ENCODE peak calls at places on chromosomes 6 and 20, in seven cellular contexts. W, J, Y, D, U, E and S are unnamed samples.

GRCh38 chr6:31882344-31882743 is 3.5 kb upstream of the SLC44A4 start:
- DNase-seq in J (no peak), U (no peak), W (no peak), D (peak; percentile 21), E (no peak), Y (no peak), S (no peak)

GRCh38 chr20:7091655-7092054 is 324.2 kb downstream of the BMP2 start:
- DNase-seq in E (no peak), J (no peak), Y (no peak), U (no peak), W (no peak), D (no peak), S (no peak)

GRCh38 chr6:10307476-10307875 is 107.4 kb downstream of the TFAP2A start:
- DNase-seq in U (no peak), W (no peak), D (no peak), J (no peak), E (no peak), Y (no peak), S (no peak)

GRCh38 chr6:154528286-154528915 is 17.9 kb upstream of the CNKSR3 start:
- DNase-seq in D (no peak), Y (no peak), W (no peak), E (no peak), J (no peak), U (no peak), S (no peak)

GRCh38 chr20:32017711-32018251 is 7.5 kb downstream of the CCM2L start:
- DNase-seq in E (no peak), W (no peak), J (peak; percentile 72), U (no peak), Y (peak; percentile 79), D (no peak), S (no peak)

GRCh38 chr6:75118925-75119515 is 86.8 kb downstream of the COL12A1 start:
- DNase-seq in E (no peak), W (no peak), J (no peak), U (no peak), Y (peak; percentile 1), D (no peak), S (no peak)

GRCh38 chr6:29947292-29947980 is 5.1 kb downstream of the HLA-A start:
- DNase-seq in Y (no peak), E (no peak), W (no peak), J (no peak), D (no peak), U (no peak), S (no peak)

GRCh38 chr20:62734881-62735280 is 26.2 kb downstream of the NTSR1 start:
- DNase-seq in J (no peak), E (no peak), W (peak; percentile 3), U (no peak), D (no peak), Y (no peak), S (no peak)

GRCh38 chr20:4601630-4602296 is 119.9 kb upstream of the PRND start:
- DNase-seq in W (peak; percentile 72), Y (peak; percentile 44), E (no peak), D (no peak), U (peak; percentile 36), J (no peak), S (no peak)

GRCh38 chr6:28683945-28684538 is 158.4 kb downstream of the GPX5 start:
- DNase-seq in Y (peak; percentile 60), D (no peak), W (no peak), E (no peak), U (no peak), J (no peak), S (no peak)

GRCh38 chr6:137415127-137415833 is 78.9 kb downstream of the OLIG3 start:
- DNase-seq in J (peak; percentile 65), E (peak; percentile 22), D (peak; percentile 7), Y (peak; percentile 28), W (peak; percentile 26), U (peak; percentile 28), S (peak; percentile 76)

GRCh38 chr6:34285571-34285970 is 36.8 kb upstream of the SMIM29 start:
- DNase-seq in U (no peak), Y (no peak), J (no peak), D (no peak), W (no peak), E (no peak), S (no peak)

GRCh38 chr6:34289137-34289536 is 40.3 kb upstream of the SMIM29 start:
- DNase-seq in E (no peak), J (no peak), W (no peak), D (no peak), Y (no peak), U (no peak), S (no peak)

GRCh38 chr6:34281702-34282334 is 33.0 kb upstream of the SMIM29 start:
- DNase-seq in J (no peak), W (no peak), U (no peak), D (no peak), E (no peak), Y (no peak), S (no peak)

GRCh38 chr6:34288581-34288980 is 39.8 kb upstream of the SMIM29 start:
- DNase-seq in U (no peak), Y (no peak), E (no peak), W (no peak), D (no peak), J (no peak), S (no peak)

DNA sequence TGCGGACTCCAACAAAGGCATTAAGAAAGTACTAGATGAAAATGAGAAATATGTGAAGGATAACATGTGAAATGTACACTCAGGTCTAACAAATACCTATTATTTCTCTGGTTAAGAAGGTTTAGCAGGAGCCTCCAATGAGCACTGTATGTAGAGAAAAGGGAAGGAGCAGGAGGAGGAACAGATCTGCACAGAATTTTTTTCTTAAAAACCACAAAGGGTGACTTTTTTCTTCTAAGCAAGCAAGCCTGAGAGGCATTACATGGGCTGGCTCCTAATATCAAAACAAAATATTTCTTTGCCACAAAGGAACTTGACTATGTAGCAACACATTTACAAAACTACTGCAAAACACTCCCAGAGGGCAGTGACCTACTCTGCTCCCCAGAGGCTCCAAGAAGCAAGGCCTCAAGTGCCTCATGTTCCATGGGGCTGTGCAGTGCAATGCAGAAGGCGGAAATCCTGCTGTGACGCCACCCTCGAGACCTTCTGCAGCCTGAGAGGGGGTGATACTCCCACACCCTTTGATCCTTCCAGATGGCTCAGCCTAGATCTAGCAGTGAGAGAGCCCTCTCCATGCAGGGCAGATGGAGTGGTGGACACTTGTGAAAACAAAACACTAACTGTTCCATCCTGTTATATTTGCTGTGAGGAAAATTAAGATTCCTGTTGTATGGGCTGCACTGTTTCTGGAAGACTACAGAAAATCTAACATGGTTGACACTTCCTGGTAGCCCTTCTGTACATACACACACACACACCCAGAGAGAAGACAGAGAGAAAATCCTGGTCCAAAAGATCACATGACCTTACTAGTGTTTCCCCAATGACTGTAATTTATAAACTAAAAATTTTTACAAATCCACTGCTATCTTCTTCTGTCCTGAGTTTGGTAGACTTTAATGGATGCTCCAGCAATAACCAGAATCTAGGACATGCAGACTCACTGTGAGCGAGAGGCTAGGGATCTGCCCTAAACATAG is 36.0 kb upstream of the SMIM29 start:
- DNase-seq in J (peak; percentile 29), E (peak; percentile 75), Y (no peak), U (peak; percentile 38), W (peak; percentile 70), D (peak; percentile 32), S (peak; percentile 61)
- H3K4me3 ChIP-seq in J (no peak overlapping the region), E (no peak overlapping the region), Y (no peak overlapping the region), U (no peak overlapping the region), W (no peak overlapping the region), D (no peak overlapping the region), S (no peak overlapping the region)

GRCh38 chr6:139159016-139159415 is 24.1 kb downstream of the HECA start:
- DNase-seq in W (no peak), J (no peak), Y (no peak), E (no peak), U (no peak), D (no peak), S (no peak)

GRCh38 chr6:139164001-139164400 is 29.1 kb downstream of the HECA start:
- DNase-seq in Y (no peak), U (no peak), J (no peak), E (no peak), D (no peak), W (no peak), S (no peak)

GRCh38 chr6:139161817-139162284 is 27.0 kb downstream of the HECA start:
- DNase-seq in D (no peak), W (no peak), U (no peak), Y (no peak), E (no peak), J (no peak), S (no peak)

GRCh38 chr6:139165324-139165723 is 30.4 kb downstream of the HECA start:
- DNase-seq in Y (no peak), U (no peak), J (no peak), E (no peak), D (no peak), W (no peak), S (no peak)

GRCh38 chr6:139161169-139161568 is 26.3 kb downstream of the HECA start:
- DNase-seq in W (no peak), Y (peak; percentile 33), D (no peak), U (no peak), E (no peak), J (no peak), S (no peak)
- H3K27ac ChIP-seq in W (no peak overlapping the region), Y (no peak overlapping the region), D (no peak overlapping the region), U (no peak overlapping the region), E (no peak overlapping the region), J (no peak overlapping the region), S (no peak overlapping the region)

GRCh38 chr6:72084992-72085569 is 198.7 kb downstream of the RIMS1 start:
- DNase-seq in W (no peak), Y (no peak), J (no peak), E (no peak), U (no peak), D (no peak), S (no peak)
- TF ChIP-seq CTCF in W (peak; percentile 60), Y (peak; percentile 22), J (peak; percentile 28), E (no peak), U (peak; percentile 33), D (peak; percentile 48), S (peak; percentile 13)

GRCh38 chr6:13014551-13015378 is 298.2 kb downstream of the PHACTR1 start:
- DNase-seq in Y (no peak), E (no peak), U (no peak), W (peak; percentile 34), D (no peak), J (no peak), S (no peak)

GRCh38 chr6:13013681-13014550 is 297.3 kb downstream of the PHACTR1 start:
- DNase-seq in U (no peak), J (no peak), E (no peak), Y (no peak), W (peak; percentile 19), D (no peak), S (no peak)

GRCh38 chr6:13012271-13012670 is 295.7 kb downstream of the PHACTR1 start:
- DNase-seq in J (no peak), E (peak; percentile 47), W (no peak), D (no peak), U (no peak), Y (no peak), S (no peak)

GRCh38 chr6:13011612-13012146 is 295.1 kb downstream of the PHACTR1 start:
- DNase-seq in E (no peak), Y (no peak), D (no peak), U (no peak), W (no peak), J (no peak), S (no peak)

GRCh38 chr6:13012977-13013680 is 296.6 kb downstream of the PHACTR1 start:
- DNase-seq in J (peak; percentile 53), U (no peak), D (no peak), E (no peak), Y (no peak), W (peak; percentile 77), S (no peak)
- H3K4me3 ChIP-seq in J (peak overlapping the region; percentile 53), U (peak overlapping the region; percentile 24), D (no peak overlapping the region), E (peak overlapping the region; percentile 43), Y (no peak overlapping the region), W (peak overlapping the region; percentile 83), S (peak overlapping the region; percentile 35)